ENCODE peak calls at places on chromosomes 7 and 10, in four cellular contexts. Q is uterus, U is gastrocnemius medialis, C is lower leg skin. I is an unnamed sample.

GRCh38 chr10:60140681-60141632 is 234.6 kb upstream of the CCDC6 start:
- DNase-seq in Q (peak), U (peak), C (no peak), I (peak)

GRCh38 chr7:12524794-12525386 is 45.6 kb upstream of the SCIN start:
- DNase-seq in Q (no peak), U (no peak), C (no peak), I (no peak)

GRCh38 chr7:34275629-34276028 is 370.3 kb downstream of the BMPER start:
- DNase-seq in Q (no peak), U (no peak), C (no peak), I (no peak)

GRCh38 chr7:55245271-55245723 is 119.8 kb upstream of the LANCL2 start:
- DNase-seq in Q (no peak), U (peak), C (peak), I (peak)

GRCh38 chr10:117439243-117439912 is 64.1 kb upstream of the PDZD8 start:
- DNase-seq in Q (peak), U (peak), C (peak), I (no peak)

GRCh38 chr7:103856929-103857328 is 132.5 kb downstream of the RELN start:
- DNase-seq in Q (no peak), U (no peak), C (no peak), I (no peak)

GRCh38 chr7:156230576-156230975 is 410.0 kb upstream of the RNF32 start:
- DNase-seq in Q (no peak), U (no peak), C (no peak), I (no peak)

GRCh38 chr7:149295481-149295850 is 33.5 kb downstream of the ZNF783 start:
- DNase-seq in Q (no peak), U (no peak), C (no peak), I (no peak)

GRCh38 chr7:122310119-122311021 is 5.8 kb upstream of the FEZF1 start:
- DNase-seq in Q (no peak), U (no peak), C (no peak), I (no peak)

GRCh38 chr10:50447691-50448090 is 176.1 kb downstream of the SGMS1 start:
- DNase-seq in Q (no peak), U (no peak), C (no peak), I (no peak)

GRCh38 chr10:60677541-60678129 is 100.6 kb upstream of the CDK1 start:
- DNase-seq in Q (no peak), U (no peak), C (no peak), I (no peak)

DNA sequence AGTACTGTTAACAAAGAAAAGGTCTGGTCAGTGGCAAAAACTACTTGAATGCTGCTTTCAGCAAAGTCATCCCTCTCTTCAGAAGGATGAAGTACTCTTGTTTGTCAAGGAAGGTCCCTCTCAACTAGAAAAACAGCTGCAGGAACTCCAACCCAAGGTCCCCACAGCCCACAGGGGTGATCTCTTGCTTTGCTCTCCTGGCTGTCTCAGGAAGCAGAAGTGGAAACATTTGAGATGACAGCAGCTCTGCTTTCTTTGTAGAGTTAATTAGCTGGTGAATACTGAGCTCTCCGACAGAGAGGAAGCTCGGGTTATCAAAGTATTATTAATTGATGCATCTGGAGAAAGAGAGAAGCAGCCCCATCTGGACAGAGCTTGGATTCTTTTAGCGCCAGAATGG is 25.4 kb upstream of the LRGUK start:
- DNase-seq in Q (no peak), U (no peak), C (no peak), I (no peak)
- TF ChIP-seq POLR2A in Q (no peak), U (no peak), C (no peak), I (no peak)

GRCh38 chr10:67280405-67280804 is 354.6 kb downstream of the LRRTM3 start:
- DNase-seq in Q (no peak), U (no peak), C (no peak), I (no peak)
- TF ChIP-seq POLR2A in Q (no peak), U (no peak), C (no peak), I (no peak)

GRCh38 chr10:86958831-86959736 is 685 bp downstream of the SNCG start:
- DNase-seq in Q (peak), U (no peak), C (no peak), I (peak)
- TF ChIP-seq POLR2A in Q (peak), U (no peak), C (no peak), I (peak)

GRCh38 chr7:4745971-4746919 is 29.2 kb upstream of the AP5Z1 start:
- DNase-seq in Q (no peak), U (no peak), C (no peak), I (peak)
- TF ChIP-seq POLR2A in Q (no peak), U (no peak), C (no peak), I (no peak)

GRCh38 chr10:73529089-73529832 is 33.4 kb upstream of the PPP3CB start:
- DNase-seq in Q (peak), U (peak), C (peak), I (peak)
- TF ChIP-seq POLR2A in Q (no peak), U (no peak), C (no peak), I (no peak)

DNA sequence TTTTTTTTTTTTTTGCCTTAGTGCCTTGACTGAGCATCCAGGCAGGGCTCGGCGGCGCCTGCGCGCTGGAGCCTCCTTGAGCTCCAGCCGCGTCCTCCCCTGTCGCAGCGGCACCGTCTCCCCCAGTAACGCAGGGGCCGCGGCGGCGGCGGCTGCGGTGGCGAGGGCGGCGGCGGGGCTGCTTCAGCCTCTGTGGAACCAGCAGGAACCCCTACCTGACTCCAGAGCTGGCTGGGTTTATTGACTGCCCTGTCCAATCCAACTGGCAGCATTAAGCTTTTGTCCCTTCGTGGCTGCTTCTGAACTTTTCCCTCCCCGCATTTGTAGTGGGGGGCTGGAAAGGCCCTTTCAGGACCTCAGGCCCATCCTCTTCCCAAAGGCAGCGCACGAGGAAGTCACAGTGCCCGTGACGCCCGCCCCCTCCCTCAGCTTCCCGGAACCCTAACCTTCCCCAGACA is at the start of gene GPR85:
- DNase-seq in Q (peak), U (peak), C (no peak), I (peak)
- TF ChIP-seq POLR2A in Q (peak), U (no peak), C (no peak), I (peak)

GRCh38 chr10:4226941-4227540 is 442.0 kb upstream of the KLF6 start:
- DNase-seq in Q (no peak), U (no peak), C (no peak), I (no peak)
- TF ChIP-seq POLR2A in Q (no peak), U (no peak), C (no peak), I (no peak)

GRCh38 chr7:87219545-87220025 is at the start of gene TMEM243:
- DNase-seq in Q (peak), U (peak), C (peak), I (peak)
- TF ChIP-seq POLR2A in Q (peak), U (peak), C (peak), I (peak)